ENCODE peak calls at places on chromosomes 6 and 20, in eight cellular contexts. One of them, this sample, is unnamed.
A peak's percentile ranks its signal among the peaks of the same experiment; 100 is the strongest.

GRCh38 chr6:90293319-90293937 is 3.2 kb downstream of the BACH2 start:
- DNase-seq in A549: no peak
- DNase-seq in activated B cell treated with CpG ODN at 0.5 μM for 24 hours: no peak
- DNase-seq in endothelial cell: no peak
- DNase-seq in OCI-LY7: no peak
- DNase-seq in AG04450: no peak
- DNase-seq in mesothelial cell of epicardium: no peak
- DNase-seq in left lung: no peak
- DNase-seq in this sample: no peak

GRCh38 chr20:4170621-4171537 is 155.5 kb upstream of the RNF24 start:
- DNase-seq in A549: no peak
- DNase-seq in activated B cell treated with CpG ODN at 0.5 μM for 24 hours: no peak
- DNase-seq in endothelial cell: no peak
- DNase-seq in OCI-LY7: no peak
- DNase-seq in AG04450: no peak
- DNase-seq in mesothelial cell of epicardium: no peak
- DNase-seq in left lung: no peak
- DNase-seq in this sample: no peak

GRCh38 chr6:88532241-88532860 is 366.2 kb upstream of the CNR1 start:
- DNase-seq in A549: no peak
- DNase-seq in activated B cell treated with CpG ODN at 0.5 μM for 24 hours: no peak
- DNase-seq in endothelial cell: no peak
- DNase-seq in OCI-LY7: no peak
- DNase-seq in AG04450: no peak
- DNase-seq in mesothelial cell of epicardium: no peak
- DNase-seq in left lung: no peak
- DNase-seq in this sample: no peak

GRCh38 chr20:9294081-9294480 is 220.3 kb upstream of the LAMP5 start:
- DNase-seq in A549: peak; percentile 33
- DNase-seq in activated B cell treated with CpG ODN at 0.5 μM for 24 hours: no peak
- DNase-seq in endothelial cell: no peak
- DNase-seq in OCI-LY7: no peak
- DNase-seq in AG04450: peak; percentile 38
- DNase-seq in mesothelial cell of epicardium: no peak
- DNase-seq in left lung: no peak
- DNase-seq in this sample: no peak

GRCh38 chr6:37838209-37838921 is 18.8 kb downstream of the ZFAND3 start:
- DNase-seq in A549: no peak
- DNase-seq in activated B cell treated with CpG ODN at 0.5 μM for 24 hours: no peak
- DNase-seq in endothelial cell: no peak
- DNase-seq in OCI-LY7: no peak
- DNase-seq in AG04450: no peak
- DNase-seq in mesothelial cell of epicardium: no peak
- DNase-seq in left lung: no peak
- DNase-seq in this sample: no peak

GRCh38 chr6:2231438-2231837 is 14.0 kb downstream of the GMDS start:
- DNase-seq in A549: no peak
- DNase-seq in activated B cell treated with CpG ODN at 0.5 μM for 24 hours: no peak
- DNase-seq in endothelial cell: no peak
- DNase-seq in OCI-LY7: no peak
- DNase-seq in AG04450: no peak
- DNase-seq in mesothelial cell of epicardium: no peak
- DNase-seq in left lung: no peak
- DNase-seq in this sample: no peak

GRCh38 chr20:5393218-5393870 is 76.6 kb upstream of the PROKR2 start:
- DNase-seq in A549: no peak
- DNase-seq in activated B cell treated with CpG ODN at 0.5 μM for 24 hours: no peak
- DNase-seq in endothelial cell: no peak
- DNase-seq in OCI-LY7: no peak
- DNase-seq in AG04450: no peak
- DNase-seq in mesothelial cell of epicardium: no peak
- DNase-seq in left lung: no peak
- DNase-seq in this sample: no peak

GRCh38 chr6:20866940-20867630 is 332.8 kb downstream of the CDKAL1 start:
- DNase-seq in A549: no peak
- DNase-seq in activated B cell treated with CpG ODN at 0.5 μM for 24 hours: no peak
- DNase-seq in endothelial cell: no peak
- DNase-seq in OCI-LY7: no peak
- DNase-seq in AG04450: no peak
- DNase-seq in mesothelial cell of epicardium: no peak
- DNase-seq in left lung: no peak
- DNase-seq in this sample: no peak

GRCh38 chr20:63178889-63179751 is 36.8 kb downstream of the YTHDF1 start:
- DNase-seq in A549: no peak
- DNase-seq in activated B cell treated with CpG ODN at 0.5 μM for 24 hours: peak; percentile 70
- DNase-seq in endothelial cell: no peak
- DNase-seq in OCI-LY7: peak; percentile 30
- DNase-seq in AG04450: no peak
- DNase-seq in mesothelial cell of epicardium: no peak
- DNase-seq in left lung: no peak
- DNase-seq in this sample: peak; percentile 77

GRCh38 chr6:158660331-158660730 is 10.5 kb downstream of the SYTL3 start:
- DNase-seq in A549: peak; percentile 54
- DNase-seq in activated B cell treated with CpG ODN at 0.5 μM for 24 hours: no peak
- DNase-seq in endothelial cell: no peak
- DNase-seq in OCI-LY7: peak; percentile 67
- DNase-seq in AG04450: no peak
- DNase-seq in mesothelial cell of epicardium: no peak
- DNase-seq in left lung: no peak
- DNase-seq in this sample: no peak

GRCh38 chr6:48766349-48766748 is 655.4 kb upstream of the PTCHD4 start:
- DNase-seq in A549: no peak
- DNase-seq in activated B cell treated with CpG ODN at 0.5 μM for 24 hours: no peak
- DNase-seq in endothelial cell: no peak
- DNase-seq in OCI-LY7: no peak
- DNase-seq in AG04450: peak; percentile 29
- DNase-seq in mesothelial cell of epicardium: no peak
- DNase-seq in left lung: no peak
- DNase-seq in this sample: no peak

GRCh38 chr6:169568314-169569087 is 133.3 kb downstream of the WDR27 start:
- DNase-seq in A549: no peak
- DNase-seq in activated B cell treated with CpG ODN at 0.5 μM for 24 hours: no peak
- DNase-seq in endothelial cell: no peak
- DNase-seq in OCI-LY7: no peak
- DNase-seq in AG04450: no peak
- DNase-seq in mesothelial cell of epicardium: no peak
- DNase-seq in left lung: no peak
- DNase-seq in this sample: no peak

GRCh38 chr6:165662041-165662491 is 975 bp downstream of the PDE10A start:
- DNase-seq in A549: peak; percentile 48
- DNase-seq in activated B cell treated with CpG ODN at 0.5 μM for 24 hours: no peak
- DNase-seq in endothelial cell: peak; percentile 48
- DNase-seq in OCI-LY7: no peak
- DNase-seq in AG04450: no peak
- DNase-seq in mesothelial cell of epicardium: peak; percentile 56
- DNase-seq in left lung: no peak
- DNase-seq in this sample: no peak

GRCh38 chr6:167806061-167806700 is 20.5 kb upstream of the AFDN start:
- DNase-seq in A549: no peak
- DNase-seq in activated B cell treated with CpG ODN at 0.5 μM for 24 hours: no peak
- DNase-seq in endothelial cell: no peak
- DNase-seq in OCI-LY7: no peak
- DNase-seq in AG04450: no peak
- DNase-seq in mesothelial cell of epicardium: no peak
- DNase-seq in left lung: no peak
- DNase-seq in this sample: no peak

GRCh38 chr6:120938876-120939231 is 395.4 kb downstream of the TBC1D32 start:
- DNase-seq in A549: no peak
- DNase-seq in activated B cell treated with CpG ODN at 0.5 μM for 24 hours: no peak
- DNase-seq in endothelial cell: no peak
- DNase-seq in OCI-LY7: peak; percentile 6
- DNase-seq in AG04450: no peak
- DNase-seq in mesothelial cell of epicardium: no peak
- DNase-seq in left lung: no peak
- DNase-seq in this sample: no peak

GRCh38 chr6:33590531-33591198 is 10.6 kb upstream of the BAK1 start:
- DNase-seq in A549: peak; percentile 33
- DNase-seq in activated B cell treated with CpG ODN at 0.5 μM for 24 hours: peak; percentile 27
- DNase-seq in endothelial cell: no peak
- DNase-seq in OCI-LY7: peak; percentile 52
- DNase-seq in AG04450: no peak
- DNase-seq in mesothelial cell of epicardium: no peak
- DNase-seq in left lung: peak; percentile 75
- DNase-seq in this sample: no peak

GRCh38 chr6:148565931-148566663 is 180.7 kb upstream of the UST start:
- DNase-seq in A549: no peak
- DNase-seq in activated B cell treated with CpG ODN at 0.5 μM for 24 hours: no peak
- DNase-seq in endothelial cell: no peak
- DNase-seq in OCI-LY7: no peak
- DNase-seq in AG04450: peak; percentile 75
- DNase-seq in mesothelial cell of epicardium: no peak
- DNase-seq in left lung: peak; percentile 70
- DNase-seq in this sample: no peak

GRCh38 chr6:127956260-127956888 is 55.5 kb upstream of the THEMIS start:
- DNase-seq in A549: no peak
- DNase-seq in activated B cell treated with CpG ODN at 0.5 μM for 24 hours: no peak
- DNase-seq in endothelial cell: no peak
- DNase-seq in OCI-LY7: no peak
- DNase-seq in AG04450: no peak
- DNase-seq in mesothelial cell of epicardium: no peak
- DNase-seq in left lung: no peak
- DNase-seq in this sample: no peak

GRCh38 chr20:12847862-12848261 is 160.9 kb upstream of the SPTLC3 start:
- DNase-seq in A549: no peak
- DNase-seq in activated B cell treated with CpG ODN at 0.5 μM for 24 hours: no peak
- DNase-seq in endothelial cell: no peak
- DNase-seq in OCI-LY7: no peak
- DNase-seq in AG04450: no peak
- DNase-seq in mesothelial cell of epicardium: no peak
- DNase-seq in left lung: no peak
- DNase-seq in this sample: no peak

GRCh38 chr20:9460518-9460917 is 53.9 kb upstream of the LAMP5 start:
- DNase-seq in A549: peak; percentile 4
- DNase-seq in activated B cell treated with CpG ODN at 0.5 μM for 24 hours: no peak
- DNase-seq in endothelial cell: no peak
- DNase-seq in OCI-LY7: no peak
- DNase-seq in AG04450: no peak
- DNase-seq in mesothelial cell of epicardium: no peak
- DNase-seq in left lung: no peak
- DNase-seq in this sample: no peak

GRCh38 chr6:165453395-165453794 is 144.0 kb upstream of the C6orf118 start:
- DNase-seq in A549: no peak
- DNase-seq in activated B cell treated with CpG ODN at 0.5 μM for 24 hours: no peak
- DNase-seq in endothelial cell: no peak
- DNase-seq in OCI-LY7: no peak
- DNase-seq in AG04450: no peak
- DNase-seq in mesothelial cell of epicardium: no peak
- DNase-seq in left lung: peak; percentile 37
- DNase-seq in this sample: no peak

GRCh38 chr6:119343167-119343566 is 6.4 kb downstream of the MAN1A1 start:
- DNase-seq in A549: no peak
- DNase-seq in activated B cell treated with CpG ODN at 0.5 μM for 24 hours: no peak
- DNase-seq in endothelial cell: no peak
- DNase-seq in OCI-LY7: peak; percentile 32
- DNase-seq in AG04450: no peak
- DNase-seq in mesothelial cell of epicardium: no peak
- DNase-seq in left lung: no peak
- DNase-seq in this sample: no peak
- TF ChIP-seq CTCF in A549: no peak
- TF ChIP-seq CTCF in activated B cell treated with CpG ODN at 0.5 μM for 24 hours: no peak
- TF ChIP-seq CTCF in endothelial cell: no peak
- TF ChIP-seq CTCF in OCI-LY7: peak; percentile 53
- TF ChIP-seq CTCF in AG04450: no peak
- TF ChIP-seq CTCF in mesothelial cell of epicardium: no peak
- TF ChIP-seq CTCF in left lung: no peak
- TF ChIP-seq CTCF in this sample: no peak

GRCh38 chr20:13898012-13898612 is 92.3 kb downstream of the SEL1L2 start:
- DNase-seq in A549: no peak
- DNase-seq in activated B cell treated with CpG ODN at 0.5 μM for 24 hours: no peak
- DNase-seq in endothelial cell: no peak
- DNase-seq in OCI-LY7: no peak
- DNase-seq in AG04450: no peak
- DNase-seq in mesothelial cell of epicardium: no peak
- DNase-seq in left lung: no peak
- DNase-seq in this sample: no peak
- TF ChIP-seq CTCF in A549: no peak
- TF ChIP-seq CTCF in activated B cell treated with CpG ODN at 0.5 μM for 24 hours: no peak
- TF ChIP-seq CTCF in endothelial cell: no peak
- TF ChIP-seq CTCF in OCI-LY7: peak; percentile 31
- TF ChIP-seq CTCF in AG04450: no peak
- TF ChIP-seq CTCF in mesothelial cell of epicardium: no peak
- TF ChIP-seq CTCF in left lung: no peak
- TF ChIP-seq CTCF in this sample: peak; percentile 44

DNA sequence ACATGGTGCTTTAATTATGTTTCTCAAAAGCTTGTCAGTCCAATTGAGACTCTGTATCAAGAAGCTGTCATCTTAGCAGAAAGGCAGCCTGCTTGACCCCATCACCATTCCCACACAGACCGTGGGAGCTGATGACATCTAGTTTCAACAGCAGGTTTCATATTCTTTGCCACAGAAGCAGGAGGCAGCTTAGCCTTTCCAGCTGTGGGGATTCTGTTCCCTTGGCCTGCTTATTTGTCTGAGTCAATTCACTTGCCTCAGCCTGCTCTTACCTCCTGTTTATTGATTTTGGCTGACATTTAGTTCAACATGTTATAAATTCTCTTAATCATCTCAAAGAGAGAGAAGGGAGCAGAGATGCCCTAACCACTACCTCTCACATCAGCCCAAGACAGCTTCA is 527.7 kb downstream of the ADGRB3 start:
- DNase-seq in A549: no peak
- DNase-seq in activated B cell treated with CpG ODN at 0.5 μM for 24 hours: no peak
- DNase-seq in endothelial cell: no peak
- DNase-seq in OCI-LY7: no peak
- DNase-seq in AG04450: no peak
- DNase-seq in mesothelial cell of epicardium: no peak
- DNase-seq in left lung: no peak
- DNase-seq in this sample: no peak
- TF ChIP-seq CTCF in A549: no peak
- TF ChIP-seq CTCF in activated B cell treated with CpG ODN at 0.5 μM for 24 hours: no peak
- TF ChIP-seq CTCF in endothelial cell: no peak
- TF ChIP-seq CTCF in OCI-LY7: no peak
- TF ChIP-seq CTCF in AG04450: no peak
- TF ChIP-seq CTCF in mesothelial cell of epicardium: no peak
- TF ChIP-seq CTCF in left lung: no peak
- TF ChIP-seq CTCF in this sample: no peak

GRCh38 chr6:139124887-139125672 is 9.8 kb upstream of the HECA start:
- DNase-seq in A549: peak; percentile 9
- DNase-seq in activated B cell treated with CpG ODN at 0.5 μM for 24 hours: peak; percentile 42
- DNase-seq in endothelial cell: peak; percentile 16
- DNase-seq in OCI-LY7: peak; percentile 92
- DNase-seq in AG04450: no peak
- DNase-seq in mesothelial cell of epicardium: no peak
- DNase-seq in left lung: peak; percentile 67
- DNase-seq in this sample: no peak
- TF ChIP-seq CTCF in A549: no peak
- TF ChIP-seq CTCF in activated B cell treated with CpG ODN at 0.5 μM for 24 hours: no peak
- TF ChIP-seq CTCF in endothelial cell: no peak
- TF ChIP-seq CTCF in OCI-LY7: peak; percentile 98
- TF ChIP-seq CTCF in AG04450: peak; percentile 40
- TF ChIP-seq CTCF in mesothelial cell of epicardium: no peak
- TF ChIP-seq CTCF in left lung: peak; percentile 43
- TF ChIP-seq CTCF in this sample: peak; percentile 32

GRCh38 chr6:111503660-111504059 is 20.6 kb upstream of the REV3L start:
- DNase-seq in A549: no peak
- DNase-seq in activated B cell treated with CpG ODN at 0.5 μM for 24 hours: no peak
- DNase-seq in endothelial cell: no peak
- DNase-seq in OCI-LY7: no peak
- DNase-seq in AG04450: no peak
- DNase-seq in mesothelial cell of epicardium: no peak
- DNase-seq in left lung: no peak
- DNase-seq in this sample: no peak
- TF ChIP-seq CTCF in A549: no peak
- TF ChIP-seq CTCF in activated B cell treated with CpG ODN at 0.5 μM for 24 hours: no peak
- TF ChIP-seq CTCF in endothelial cell: no peak
- TF ChIP-seq CTCF in OCI-LY7: no peak
- TF ChIP-seq CTCF in AG04450: no peak
- TF ChIP-seq CTCF in mesothelial cell of epicardium: no peak
- TF ChIP-seq CTCF in left lung: no peak
- TF ChIP-seq CTCF in this sample: no peak

GRCh38 chr6:35048631-35049083 is 92.5 kb downstream of the TCP11 start:
- DNase-seq in A549: no peak
- DNase-seq in activated B cell treated with CpG ODN at 0.5 μM for 24 hours: no peak
- DNase-seq in endothelial cell: no peak
- DNase-seq in OCI-LY7: peak; percentile 10
- DNase-seq in AG04450: peak; percentile 61
- DNase-seq in mesothelial cell of epicardium: peak; percentile 54
- DNase-seq in left lung: peak; percentile 81
- DNase-seq in this sample: peak; percentile 47
- TF ChIP-seq CTCF in A549: no peak
- TF ChIP-seq CTCF in activated B cell treated with CpG ODN at 0.5 μM for 24 hours: no peak
- TF ChIP-seq CTCF in endothelial cell: no peak
- TF ChIP-seq CTCF in OCI-LY7: peak; percentile 31
- TF ChIP-seq CTCF in AG04450: peak; percentile 47
- TF ChIP-seq CTCF in mesothelial cell of epicardium: no peak
- TF ChIP-seq CTCF in left lung: no peak
- TF ChIP-seq CTCF in this sample: peak; percentile 22